ENCODE peak calls at places on chromosome 10, in five cellular contexts. One of them, this sample, is unnamed.

GRCh38 chr10:24597961-24598360 is 125.7 kb downstream of the ARHGAP21 start:
- DNase-seq in HepG2: no peak
- DNase-seq in K562: no peak
- DNase-seq in GM12878: no peak
- DNase-seq in HCT116: no peak
- DNase-seq in this sample: no peak

GRCh38 chr10:61486738-61487396 is 33.7 kb upstream of the TMEM26 start:
- DNase-seq in HepG2: peak
- DNase-seq in GM12878: no peak
- DNase-seq in K562: no peak
- DNase-seq in HCT116: no peak
- DNase-seq in this sample: no peak

GRCh38 chr10:58734116-58734515 is 221.4 kb downstream of the BICC1 start:
- DNase-seq in K562: no peak
- DNase-seq in GM12878: no peak
- DNase-seq in HepG2: no peak
- DNase-seq in HCT116: no peak
- DNase-seq in this sample: peak

GRCh38 chr10:98646998-98647917 is 200.5 kb upstream of the HPS1 start:
- DNase-seq in HCT116: no peak
- DNase-seq in GM12878: no peak
- DNase-seq in HepG2: no peak
- DNase-seq in K562: no peak
- DNase-seq in this sample: no peak

GRCh38 chr10:62461120-62461519 is 87.0 kb downstream of the ZNF365 start:
- DNase-seq in HCT116: no peak
- DNase-seq in K562: no peak
- DNase-seq in HepG2: no peak
- DNase-seq in GM12878: no peak
- DNase-seq in this sample: no peak

GRCh38 chr10:103192451-103193106 is 493 bp downstream of the NT5C2 start:
- DNase-seq in HCT116: peak
- DNase-seq in HepG2: peak
- DNase-seq in K562: no peak
- DNase-seq in GM12878: no peak
- DNase-seq in this sample: peak

GRCh38 chr10:3976718-3977117 is 191.7 kb upstream of the KLF6 start:
- DNase-seq in HCT116: no peak
- DNase-seq in GM12878: no peak
- DNase-seq in HepG2: no peak
- DNase-seq in K562: no peak
- DNase-seq in this sample: no peak

GRCh38 chr10:22365644-22366565 is 20.6 kb downstream of the SPAG6 start:
- DNase-seq in K562: no peak
- DNase-seq in HCT116: no peak
- DNase-seq in HepG2: no peak
- DNase-seq in GM12878: no peak
- DNase-seq in this sample: no peak

GRCh38 chr10:126111562-126111961 is 215.2 kb downstream of the FANK1 start:
- DNase-seq in HepG2: no peak
- DNase-seq in HCT116: no peak
- DNase-seq in K562: no peak
- DNase-seq in GM12878: no peak
- DNase-seq in this sample: no peak

GRCh38 chr10:110397856-110398255 is 93.1 kb upstream of the SMNDC1 start:
- DNase-seq in GM12878: no peak
- DNase-seq in K562: no peak
- DNase-seq in HCT116: no peak
- DNase-seq in HepG2: no peak
- DNase-seq in this sample: no peak

GRCh38 chr10:74882427-74882826 is 56.0 kb downstream of the KAT6B start:
- DNase-seq in GM12878: no peak
- DNase-seq in K562: no peak
- DNase-seq in HepG2: peak
- DNase-seq in HCT116: no peak
- DNase-seq in this sample: no peak

GRCh38 chr10:121988361-121989324 is at the start of gene TACC2:
- DNase-seq in GM12878: no peak
- DNase-seq in K562: no peak
- DNase-seq in HCT116: peak
- DNase-seq in HepG2: peak
- DNase-seq in this sample: no peak

GRCh38 chr10:99775850-99776249 is 6.6 kb upstream of the ABCC2 start:
- DNase-seq in GM12878: no peak
- DNase-seq in HCT116: peak
- DNase-seq in HepG2: peak
- DNase-seq in K562: no peak
- DNase-seq in this sample: peak

GRCh38 chr10:52652431-52653220 is 120.0 kb downstream of the MBL2 start:
- DNase-seq in GM12878: no peak
- DNase-seq in K562: no peak
- DNase-seq in HCT116: no peak
- DNase-seq in HepG2: no peak
- DNase-seq in this sample: no peak

GRCh38 chr10:133362846-133363245 is 5.0 kb upstream of the FUOM start:
- DNase-seq in K562: no peak
- DNase-seq in GM12878: no peak
- DNase-seq in HepG2: no peak
- DNase-seq in HCT116: no peak
- DNase-seq in this sample: no peak
- TF ChIP-seq ZBTB33 in K562: no peak
- TF ChIP-seq ZBTB33 in GM12878: no peak
- TF ChIP-seq ZBTB33 in HepG2: no peak
- TF ChIP-seq ZBTB33 in HCT116: no peak
- TF ChIP-seq ZBTB33 in this sample: no peak

GRCh38 chr10:46073564-46073963 is 27.5 kb upstream of the MSMB start:
- DNase-seq in GM12878: no peak
- DNase-seq in HCT116: no peak
- DNase-seq in K562: no peak
- DNase-seq in HepG2: no peak
- DNase-seq in this sample: no peak

GRCh38 chr10:46068117-46068516 is 22.0 kb upstream of the MSMB start:
- DNase-seq in HepG2: no peak
- DNase-seq in K562: no peak
- DNase-seq in HCT116: no peak
- DNase-seq in GM12878: no peak
- DNase-seq in this sample: no peak

GRCh38 chr10:46068905-46069304 is 22.8 kb upstream of the MSMB start:
- DNase-seq in HCT116: no peak
- DNase-seq in HepG2: no peak
- DNase-seq in K562: no peak
- DNase-seq in GM12878: no peak
- DNase-seq in this sample: no peak

GRCh38 chr10:46069771-46070463 is 23.8 kb upstream of the MSMB start:
- DNase-seq in HepG2: no peak
- DNase-seq in GM12878: no peak
- DNase-seq in K562: no peak
- DNase-seq in HCT116: no peak
- DNase-seq in this sample: no peak

GRCh38 chr10:46070749-46071148 is 24.7 kb upstream of the MSMB start:
- DNase-seq in GM12878: no peak
- DNase-seq in HCT116: no peak
- DNase-seq in HepG2: no peak
- DNase-seq in K562: no peak
- DNase-seq in this sample: no peak
- TF ChIP-seq ZBTB33 in GM12878: no peak
- TF ChIP-seq ZBTB33 in HCT116: no peak
- TF ChIP-seq ZBTB33 in HepG2: no peak
- TF ChIP-seq ZBTB33 in K562: no peak
- TF ChIP-seq ZBTB33 in this sample: no peak

DNA sequence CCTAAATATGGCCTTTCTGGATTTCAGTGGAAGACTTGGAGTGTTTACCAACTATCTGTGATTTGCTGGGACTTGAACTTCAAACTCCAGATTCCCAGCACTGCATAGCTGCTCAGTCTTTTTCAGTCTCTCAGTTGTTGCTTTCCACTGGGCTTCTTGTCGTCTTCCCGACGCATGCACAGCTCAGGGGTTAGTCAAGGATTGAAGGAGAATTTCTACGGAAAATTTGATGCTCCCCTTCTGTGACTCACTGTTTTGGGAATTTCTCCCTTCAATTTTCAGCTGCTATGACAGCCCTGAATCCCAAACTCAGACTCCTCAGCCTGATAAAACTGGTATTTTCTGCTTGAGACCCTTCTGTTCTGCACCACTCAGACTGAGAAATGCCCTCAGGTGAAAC is 91.7 kb downstream of the CYP26A1 start:
- DNase-seq in K562: no peak
- DNase-seq in HepG2: no peak
- DNase-seq in HCT116: no peak
- DNase-seq in GM12878: no peak
- DNase-seq in this sample: no peak
- TF ChIP-seq ZBTB33 in K562: no peak
- TF ChIP-seq ZBTB33 in HepG2: no peak
- TF ChIP-seq ZBTB33 in HCT116: no peak
- TF ChIP-seq ZBTB33 in GM12878: no peak
- TF ChIP-seq ZBTB33 in this sample: no peak

DNA sequence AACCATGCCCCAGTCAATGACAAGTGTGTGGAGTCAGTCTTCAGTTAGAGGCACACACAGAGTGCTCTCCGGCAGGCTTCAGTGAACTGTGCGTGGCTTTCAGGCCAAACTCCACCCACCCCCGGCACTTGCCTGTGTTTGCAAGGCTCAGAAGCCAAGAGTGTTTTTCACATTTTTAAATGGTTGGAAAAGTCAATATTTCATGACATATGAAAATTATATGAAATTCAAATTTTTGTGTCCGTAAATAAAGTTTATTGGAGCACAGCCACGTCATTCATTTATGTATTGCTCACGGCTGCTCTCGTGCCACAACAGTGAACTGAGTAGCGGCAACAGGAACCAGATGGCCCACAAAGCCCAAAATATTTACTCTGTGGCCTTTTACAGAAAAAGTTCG is 104.7 kb downstream of the SFMBT2 start:
- DNase-seq in K562: no peak
- DNase-seq in GM12878: no peak
- DNase-seq in HepG2: no peak
- DNase-seq in HCT116: no peak
- DNase-seq in this sample: no peak
- TF ChIP-seq ZBTB33 in K562: no peak
- TF ChIP-seq ZBTB33 in GM12878: no peak
- TF ChIP-seq ZBTB33 in HepG2: no peak
- TF ChIP-seq ZBTB33 in HCT116: no peak
- TF ChIP-seq ZBTB33 in this sample: no peak

GRCh38 chr10:71646592-71647292 is 72.8 kb downstream of the C10orf105 start:
- DNase-seq in GM12878: no peak
- DNase-seq in HCT116: no peak
- DNase-seq in K562: no peak
- DNase-seq in HepG2: no peak
- DNase-seq in this sample: no peak

GRCh38 chr10:71644307-71645180 is 75.0 kb downstream of the C10orf105 start:
- DNase-seq in HepG2: no peak
- DNase-seq in K562: no peak
- DNase-seq in GM12878: peak
- DNase-seq in HCT116: no peak
- DNase-seq in this sample: no peak

GRCh38 chr10:71647526-71648354 is 71.8 kb downstream of the C10orf105 start:
- DNase-seq in K562: peak
- DNase-seq in GM12878: no peak
- DNase-seq in HCT116: no peak
- DNase-seq in HepG2: peak
- DNase-seq in this sample: peak

GRCh38 chr10:71643904-71644303 is 75.7 kb downstream of the C10orf105 start:
- DNase-seq in HCT116: no peak
- DNase-seq in HepG2: no peak
- DNase-seq in GM12878: no peak
- DNase-seq in K562: no peak
- DNase-seq in this sample: no peak

GRCh38 chr10:71646051-71646450 is 73.5 kb downstream of the C10orf105 start:
- DNase-seq in K562: no peak
- DNase-seq in HCT116: no peak
- DNase-seq in HepG2: no peak
- DNase-seq in GM12878: no peak
- DNase-seq in this sample: peak
- TF ChIP-seq ZBTB33 in K562: no peak
- TF ChIP-seq ZBTB33 in HCT116: no peak
- TF ChIP-seq ZBTB33 in HepG2: no peak
- TF ChIP-seq ZBTB33 in GM12878: no peak
- TF ChIP-seq ZBTB33 in this sample: no peak

GRCh38 chr10:31744025-31744424 is 184.6 kb downstream of the ARHGAP12 start:
- DNase-seq in K562: no peak
- DNase-seq in GM12878: no peak
- DNase-seq in HCT116: no peak
- DNase-seq in HepG2: no peak
- DNase-seq in this sample: no peak

GRCh38 chr10:31741473-31741872 is 187.2 kb downstream of the ARHGAP12 start:
- DNase-seq in HCT116: no peak
- DNase-seq in K562: no peak
- DNase-seq in GM12878: no peak
- DNase-seq in HepG2: no peak
- DNase-seq in this sample: no peak

GRCh38 chr10:31742255-31742654 is 186.4 kb downstream of the ARHGAP12 start:
- DNase-seq in K562: no peak
- DNase-seq in GM12878: no peak
- DNase-seq in HCT116: no peak
- DNase-seq in HepG2: no peak
- DNase-seq in this sample: no peak

GRCh38 chr10:31749293-31749692 is 179.3 kb downstream of the ARHGAP12 start:
- DNase-seq in GM12878: no peak
- DNase-seq in HepG2: no peak
- DNase-seq in K562: no peak
- DNase-seq in HCT116: no peak
- DNase-seq in this sample: peak

GRCh38 chr10:31745612-31746376 is 182.8 kb downstream of the ARHGAP12 start:
- DNase-seq in GM12878: no peak
- DNase-seq in HepG2: peak
- DNase-seq in K562: no peak
- DNase-seq in HCT116: peak
- DNase-seq in this sample: no peak
- TF ChIP-seq ZBTB33 in GM12878: no peak
- TF ChIP-seq ZBTB33 in HepG2: no peak
- TF ChIP-seq ZBTB33 in K562: no peak
- TF ChIP-seq ZBTB33 in HCT116: no peak
- TF ChIP-seq ZBTB33 in this sample: no peak

DNA sequence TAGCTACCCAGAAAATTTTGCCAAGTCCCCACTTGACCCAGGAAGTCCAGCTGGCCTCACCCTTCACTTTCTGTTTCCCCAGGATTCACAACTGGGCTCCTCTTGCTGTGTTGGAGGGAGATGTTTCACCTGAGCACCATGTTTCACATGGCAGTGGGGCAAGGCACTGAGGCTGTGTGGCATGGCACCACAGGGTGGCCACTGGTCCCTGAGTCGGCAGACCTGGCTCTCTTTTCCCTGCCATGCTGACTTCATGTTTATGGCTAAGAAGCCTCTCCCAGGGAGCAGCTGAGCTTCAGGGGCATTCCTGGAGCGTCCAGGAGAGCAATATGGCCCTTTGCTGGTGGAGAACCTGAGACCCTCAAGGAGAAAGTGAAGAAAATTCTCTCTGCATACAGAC is 266.9 kb downstream of the RPS24 start:
- DNase-seq in HCT116: no peak
- DNase-seq in HepG2: no peak
- DNase-seq in K562: no peak
- DNase-seq in GM12878: no peak
- DNase-seq in this sample: no peak
- TF ChIP-seq ZBTB33 in HCT116: no peak
- TF ChIP-seq ZBTB33 in HepG2: no peak
- TF ChIP-seq ZBTB33 in K562: no peak
- TF ChIP-seq ZBTB33 in GM12878: no peak
- TF ChIP-seq ZBTB33 in this sample: no peak

This sample was measured in SK-N-SH.